ENCODE peak calls at places on chromosomes 13 and 19, in five cellular contexts. A, H, P, D and B are unnamed samples.

GRCh38 chr13:77544365-77544764 is 8.9 kb downstream of the SCEL start:
- DNase-seq in H (no peak), P (no peak), A (peak), D (peak), B (peak)

GRCh38 chr13:20945952-20946383 is 43.4 kb upstream of the XPO4 start:
- DNase-seq in P (no peak), D (no peak), A (peak), H (peak), B (no peak)

GRCh38 chr19:1016647-1017114 is 4.2 kb downstream of the TMEM259 start:
- DNase-seq in A (peak), P (no peak), D (no peak), H (no peak), B (no peak)

GRCh38 chr13:44484562-44485164 is 91.5 kb downstream of the TSC22D1 start:
- DNase-seq in P (no peak), D (no peak), H (no peak), A (no peak), B (no peak)

GRCh38 chr13:110915874-110916670 is 1.2 kb upstream of the ANKRD10 start:
- DNase-seq in H (peak), A (no peak), D (no peak), P (no peak), B (no peak)

GRCh38 chr19:46515879-46516350 is 20.2 kb upstream of the PNMA8B start:
- DNase-seq in A (no peak), H (peak), P (peak), D (no peak), B (no peak)

GRCh38 chr19:30229524-30230174 is 142.5 kb upstream of the ZNF536 start:
- DNase-seq in P (no peak), A (no peak), H (no peak), D (no peak), B (no peak)

GRCh38 chr19:11204943-11205349 is 7.6 kb upstream of the KANK2 start:
- DNase-seq in D (no peak), P (no peak), H (no peak), A (no peak), B (no peak)

GRCh38 chr19:43913383-43913782 is 21.7 kb downstream of the ZNF45 start:
- DNase-seq in A (no peak), D (no peak), H (no peak), P (no peak), B (no peak)

GRCh38 chr13:40348096-40348679 is 318.3 kb downstream of the FOXO1 start:
- DNase-seq in P (no peak), H (no peak), A (no peak), D (no peak), B (no peak)

GRCh38 chr13:109787135-109787954 is 962 bp upstream of the IRS2 start:
- DNase-seq in H (no peak), A (peak), D (peak), P (peak), B (no peak)

GRCh38 chr19:2423913-2424685 is 3.3 kb downstream of the TIMM13 start:
- DNase-seq in P (no peak), H (peak), A (no peak), D (no peak), B (no peak)
- H3K4me3 ChIP-seq in P (no peak), H (peak), A (no peak), D (no peak), B (no peak)

DNA sequence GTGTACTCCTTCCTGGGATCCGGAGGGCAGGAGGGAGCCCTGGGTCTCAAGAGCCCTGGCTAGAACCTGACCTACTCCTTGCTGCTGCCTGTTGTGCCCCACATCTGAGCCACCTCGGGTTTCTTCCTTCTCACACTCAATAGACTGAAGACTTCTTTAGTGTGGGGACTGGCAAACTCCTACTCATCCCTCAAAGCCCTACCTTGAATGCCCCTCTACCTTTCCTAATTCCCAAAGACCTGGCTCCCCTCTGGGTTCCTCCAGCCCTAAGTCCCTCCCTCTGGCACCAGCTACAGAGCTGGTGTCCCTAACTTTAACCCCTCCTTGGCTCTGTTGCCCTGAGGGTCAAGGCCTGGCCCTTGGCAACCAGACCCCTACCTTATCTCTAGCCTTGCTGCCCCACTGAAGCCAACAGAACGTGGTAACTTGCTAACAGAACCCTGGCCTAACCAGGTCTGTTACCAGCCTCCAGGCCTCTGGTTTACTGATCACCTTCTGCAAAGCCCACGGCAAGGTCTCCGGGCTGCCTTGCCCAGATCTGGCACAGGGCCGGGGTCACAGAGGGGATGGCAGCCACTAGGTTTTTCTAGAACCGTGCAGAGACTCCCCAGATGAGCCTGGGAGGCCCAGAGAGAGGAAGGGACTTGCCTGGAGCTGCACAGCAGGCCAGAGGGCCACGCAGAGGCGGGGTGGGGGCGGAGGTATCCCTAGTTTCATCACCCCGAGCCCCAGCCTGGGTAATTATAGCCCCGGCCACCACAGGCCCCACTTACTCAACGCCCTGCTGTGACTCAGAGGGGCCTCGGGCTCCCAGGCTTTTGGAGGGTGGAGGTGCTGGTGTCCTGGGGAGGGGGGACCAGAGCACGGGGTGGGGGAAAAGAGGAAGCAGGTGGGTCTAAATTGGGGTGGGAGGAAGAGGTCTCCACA is 15.3 kb downstream of the ZBTB7A start:
- DNase-seq in D (no peak), P (no peak), A (peak), H (peak), B (no peak)
- H3K27ac ChIP-seq in D (peak), P (no peak), A (peak), H (peak), B (peak)

GRCh38 chr19:39177110-39177699 is 19.6 kb upstream of the NCCRP1 start:
- DNase-seq in P (no peak), D (no peak), H (no peak), A (no peak), B (no peak)

GRCh38 chr19:39179754-39180153 is 17.0 kb upstream of the NCCRP1 start:
- DNase-seq in H (no peak), D (no peak), P (no peak), A (no peak), B (no peak)

GRCh38 chr19:39177736-39178135 is 19.0 kb upstream of the NCCRP1 start:
- DNase-seq in H (no peak), D (no peak), P (no peak), A (no peak), B (no peak)

GRCh38 chr19:39180749-39181148 is 16.0 kb upstream of the NCCRP1 start:
- DNase-seq in D (no peak), H (no peak), A (no peak), P (no peak), B (no peak)

GRCh38 chr19:39178296-39179006 is 18.3 kb upstream of the NCCRP1 start:
- DNase-seq in D (no peak), A (no peak), H (no peak), P (no peak), B (no peak)
- TF ChIP-seq POLR2AphosphoS5 in D (no peak), A (no peak), H (no peak), P (no peak), B (no peak)

GRCh38 chr19:16041571-16042386 is 34.5 kb upstream of the TPM4 start:
- DNase-seq in D (peak), P (peak), H (peak), A (peak), B (peak)
- H3K4me3 ChIP-seq in D (no peak), P (no peak), H (no peak), A (peak), B (no peak)

GRCh38 chr19:23980805-23981204 is 66.1 kb downstream of the ZNF726 start:
- DNase-seq in P (no peak), A (no peak), H (no peak), D (no peak), B (no peak)
- H3K27ac ChIP-seq in P (no peak), A (no peak), H (no peak), D (no peak), B (no peak)

GRCh38 chr13:33105387-33106005 is 89.3 kb downstream of the KL start:
- DNase-seq in D (no peak), P (no peak), A (no peak), H (no peak), B (no peak)

GRCh38 chr13:33108620-33109019 is 92.4 kb downstream of the KL start:
- DNase-seq in H (no peak), A (no peak), P (no peak), D (no peak), B (no peak)

GRCh38 chr13:33107403-33107760 is 91.2 kb downstream of the KL start:
- DNase-seq in P (no peak), A (no peak), D (no peak), H (no peak), B (no peak)

GRCh38 chr13:33109319-33109718 is 93.1 kb downstream of the KL start:
- DNase-seq in P (no peak), D (no peak), A (no peak), H (no peak), B (no peak)

DNA sequence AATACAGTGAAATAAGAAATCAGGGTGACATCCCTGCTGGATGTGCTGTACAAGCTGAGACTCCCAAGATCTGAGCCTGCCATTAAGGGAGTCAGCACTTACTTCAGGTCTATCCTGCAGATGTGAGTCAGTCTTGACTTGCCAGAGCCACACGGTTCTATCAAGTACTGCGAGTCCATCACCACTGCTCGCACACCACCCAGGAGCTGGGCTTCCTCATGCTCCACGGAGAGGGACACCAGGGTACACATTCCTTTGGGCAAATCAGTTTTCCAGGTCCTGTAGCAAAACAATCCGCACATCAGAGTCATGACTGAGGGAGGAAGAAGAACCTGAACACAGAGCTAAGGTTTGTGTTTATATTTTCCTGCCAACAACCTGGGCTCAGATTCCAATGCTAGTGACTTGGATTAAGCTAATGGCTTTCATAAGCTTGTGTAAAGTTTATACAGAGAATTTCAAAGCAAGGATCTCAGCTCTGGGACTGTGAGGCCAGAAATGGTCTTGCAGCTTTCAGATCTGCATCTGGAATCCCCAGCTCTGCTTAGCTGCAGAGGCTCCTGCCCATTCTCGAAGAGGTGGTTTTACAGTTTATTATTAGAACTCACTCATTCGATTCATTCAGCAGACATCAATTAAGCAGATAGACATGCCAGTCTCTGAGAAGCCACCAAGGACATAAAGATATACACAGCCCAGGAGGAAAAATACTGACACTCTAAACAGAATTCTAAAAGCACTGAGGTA is 90.6 kb downstream of the KL start:
- DNase-seq in A (no peak), H (no peak), P (no peak), D (no peak), B (no peak)
- TF ChIP-seq POLR2AphosphoS5 in A (no peak), H (no peak), P (no peak), D (peak), B (no peak)

DNA sequence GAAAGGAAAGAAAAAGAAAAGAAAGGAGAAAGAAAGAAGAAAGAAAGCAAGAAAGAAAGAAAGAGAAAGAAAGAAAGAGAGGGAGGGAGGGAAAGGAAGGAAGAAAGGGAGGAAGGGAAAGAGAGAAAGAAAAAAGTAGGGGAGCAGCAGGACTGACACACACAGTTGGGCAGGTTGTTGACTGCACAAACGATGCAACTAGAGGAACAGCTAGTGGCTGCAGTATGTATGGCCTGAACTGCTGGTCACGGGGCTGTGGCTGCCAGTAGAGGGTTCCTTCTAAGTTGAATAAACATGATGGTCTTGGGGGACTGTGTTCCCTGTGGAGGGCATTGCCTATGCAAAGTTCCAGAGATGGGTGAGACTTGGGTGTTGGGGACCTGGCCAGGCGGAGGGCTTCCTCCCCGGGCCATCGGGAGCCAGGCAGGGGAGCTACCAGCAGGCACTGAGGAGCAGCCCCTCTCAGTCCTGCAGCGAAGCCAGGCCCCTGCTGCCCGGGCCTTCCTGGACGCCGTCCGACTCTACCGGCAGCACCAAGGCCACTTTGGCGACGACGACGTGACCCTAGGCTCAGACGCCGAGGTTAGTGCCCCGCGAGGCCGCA is 16.7 kb upstream of the COLGALT1 start:
- DNase-seq in A (no peak), D (no peak), P (no peak), H (no peak), B (no peak)
- H3K4me3 ChIP-seq in A (peak), D (peak), P (peak), H (peak), B (peak)

DNA sequence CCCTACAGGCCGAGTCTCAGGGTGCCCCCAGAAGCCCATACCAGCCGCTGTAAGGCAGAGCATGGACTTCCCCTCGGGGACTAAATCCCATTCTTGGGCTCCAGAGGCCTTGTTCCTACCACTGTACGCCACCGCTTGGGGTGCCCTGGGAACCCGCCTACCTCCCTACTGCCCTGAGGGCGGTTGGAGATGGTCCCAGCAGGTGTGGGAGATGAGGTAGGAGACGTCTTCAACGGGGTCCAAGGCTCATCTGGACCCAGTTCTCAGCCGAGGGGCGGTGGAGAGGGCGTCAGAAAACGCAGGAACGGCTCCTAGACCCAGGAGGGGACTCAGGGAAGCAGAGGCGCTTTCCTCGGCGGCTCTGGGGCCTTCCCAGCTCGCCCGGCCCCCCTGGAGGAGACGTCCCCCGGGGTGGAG is 833 bp upstream of the ZIK1 start:
- DNase-seq in P (no peak), A (no peak), H (no peak), D (no peak), B (no peak)
- H3K27ac ChIP-seq in P (no peak), A (no peak), H (no peak), D (no peak), B (no peak)

DNA sequence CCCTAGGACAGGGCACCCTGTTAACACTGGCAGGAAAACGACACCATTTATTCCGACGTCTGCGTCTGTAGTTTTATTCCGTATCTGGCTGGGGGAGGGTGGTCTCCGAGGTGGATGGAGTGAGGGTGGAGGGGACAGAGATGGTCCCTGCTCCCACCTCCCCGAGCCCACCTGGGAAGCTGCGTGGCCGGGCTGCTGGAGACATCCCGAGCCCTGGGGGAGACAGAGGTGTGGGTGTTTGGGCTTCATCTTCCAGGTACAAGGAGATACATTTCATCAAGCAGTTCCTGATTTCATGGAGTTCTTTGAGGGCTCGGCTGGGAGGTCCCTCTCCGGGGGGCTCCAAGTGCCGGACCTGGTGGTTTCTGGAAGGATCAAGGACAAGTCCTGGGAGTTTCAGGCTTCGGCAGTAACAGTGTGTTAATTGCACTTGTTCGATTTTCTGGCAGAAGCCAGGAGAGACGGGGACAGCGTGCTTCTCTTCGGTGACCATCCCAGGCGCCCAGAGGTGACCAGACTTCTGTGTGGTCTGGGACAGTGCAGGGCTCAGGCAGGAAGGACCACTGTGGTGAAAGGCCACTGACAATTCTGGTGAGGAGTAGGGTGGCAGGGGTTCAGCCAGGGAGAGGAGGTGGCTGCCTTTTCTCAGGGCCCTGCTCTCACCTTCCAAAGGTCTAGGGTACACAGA is 20.1 kb upstream of the MKNK2 start:
- DNase-seq in H (no peak), P (no peak), D (no peak), A (no peak), B (no peak)
- TF ChIP-seq POLR2AphosphoS5 in H (no peak), P (no peak), D (no peak), A (no peak), B (no peak)

GRCh38 chr19:55301459-55302331 is 17.9 kb downstream of the BRSK1 start:
- DNase-seq in H (peak), A (peak), D (peak), P (peak), B (peak)

GRCh38 chr19:55299991-55300390 is 16.2 kb downstream of the BRSK1 start:
- DNase-seq in P (no peak), A (no peak), H (no peak), D (no peak), B (no peak)

GRCh38 chr19:55304279-55304978 is 20.6 kb downstream of the BRSK1 start:
- DNase-seq in H (no peak), A (peak), P (peak), D (peak), B (no peak)

GRCh38 chr19:55303477-55303876 is 19.7 kb downstream of the BRSK1 start:
- DNase-seq in H (no peak), D (no peak), A (no peak), P (no peak), B (no peak)

DNA sequence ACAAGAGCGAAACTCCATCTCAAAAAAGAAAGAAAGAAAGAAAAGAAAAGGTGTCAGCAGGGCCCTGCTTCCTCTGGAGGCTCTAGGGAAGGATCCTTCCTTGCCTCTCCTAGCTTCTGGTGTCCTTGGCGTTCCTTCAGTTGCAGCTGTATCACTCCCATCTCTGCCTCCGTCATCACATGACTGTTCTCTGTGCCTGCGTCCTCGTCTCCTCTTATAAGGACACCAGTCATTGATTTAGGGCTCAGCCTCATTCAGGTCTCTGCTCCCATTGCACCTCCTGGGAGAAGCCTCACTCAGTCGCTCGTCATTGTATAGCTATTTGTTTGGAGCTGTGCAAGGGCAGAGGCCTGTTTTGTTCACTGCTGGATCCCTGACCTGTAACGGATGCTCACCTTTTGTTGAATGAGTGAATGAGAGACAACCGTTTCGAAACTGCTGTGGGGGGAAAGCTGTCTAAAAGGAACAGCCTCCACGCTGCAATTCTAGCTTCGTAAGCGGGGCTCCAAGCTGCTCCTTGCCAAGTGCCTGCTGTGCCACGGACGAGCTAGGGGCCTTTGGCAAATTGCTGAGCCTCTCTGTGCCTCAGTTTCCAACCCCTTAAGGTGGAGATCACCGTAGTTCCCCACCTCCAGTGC is 17.1 kb downstream of the BRSK1 start:
- DNase-seq in H (no peak), P (no peak), D (no peak), A (no peak), B (no peak)
- H3K4me3 ChIP-seq in H (no peak), P (no peak), D (no peak), A (no peak), B (no peak)